ENCODE peak calls at places on chromosomes 16 and 17, in nine cellular contexts. V is transverse colon, E is endodermal cell, Q is Caco-2, U is fibroblast of lung, L is RWPE1, T is HFF-Myc, N is right atrium auricular region, B is lower leg skin. O is an unnamed sample.

GRCh38 chr17:28901866-28902818 is 737 bp downstream of the DHRS13 start:
- DNase-seq in Q (peak; percentile 76), E (no peak), B (no peak), U (peak; percentile 8), T (no peak), V (peak; percentile 65), L (peak; percentile 24), N (no peak), O (peak; percentile 56)

GRCh38 chr17:21239680-21240374 is 13.4 kb downstream of the NATD1 start:
- DNase-seq in L (peak; percentile 41), Q (peak; percentile 35), V (no peak), U (peak; percentile 20), B (no peak), T (no peak), E (peak; percentile 87), N (no peak), O (no peak)

GRCh38 chr16:89138513-89138795 is 33.1 kb upstream of the CDH15 start:
- DNase-seq in U (no peak), E (no peak), B (no peak), T (no peak), V (no peak), L (no peak), Q (no peak), N (no peak), O (no peak)

GRCh38 chr16:65249768-65250167 is 127.9 kb upstream of the CDH11 start:
- DNase-seq in U (peak; percentile 45), B (peak; percentile 20), E (peak; percentile 77), V (no peak), T (no peak), Q (no peak), L (no peak), N (peak; percentile 86), O (no peak)

GRCh38 chr17:48472485-48473281 is 42.7 kb upstream of the SKAP1 start:
- DNase-seq in Q (no peak), U (peak; percentile 93), B (no peak), L (no peak), T (peak; percentile 87), N (no peak), V (no peak), E (peak; percentile 87), O (peak; percentile 52)

GRCh38 chr16:88274847-88275246 is 107.9 kb upstream of the ZNF469 start:
- DNase-seq in E (no peak), Q (peak; percentile 7), V (no peak), U (peak; percentile 41), T (no peak), B (no peak), N (no peak), L (no peak), O (no peak)

GRCh38 chr16:64745275-64745674 is 376.6 kb downstream of the CDH11 start:
- DNase-seq in E (no peak), Q (no peak), U (no peak), T (no peak), N (no peak), B (no peak), V (no peak), L (no peak), O (no peak)

GRCh38 chr17:74385201-74385600 is 17.9 kb downstream of the GPR142 start:
- DNase-seq in V (no peak), E (no peak), U (no peak), L (no peak), T (no peak), N (no peak), B (no peak), Q (no peak), O (no peak)

GRCh38 chr16:1778200-1779179 is 3.9 kb downstream of the SPSB3 start:
- DNase-seq in V (peak; percentile 10), T (no peak), N (no peak), E (no peak), U (no peak), Q (no peak), B (no peak), L (no peak), O (no peak)

GRCh38 chr17:45967378-45967777 is 31.7 kb upstream of the STH start:
- DNase-seq in N (no peak), T (no peak), Q (no peak), U (no peak), V (no peak), L (no peak), B (no peak), E (no peak), O (no peak)

GRCh38 chr17:29619251-29619650 is 3.5 kb downstream of the CORO6 start:
- DNase-seq in L (no peak), N (no peak), B (no peak), U (peak; percentile 24), T (no peak), E (peak; percentile 78), V (no peak), Q (no peak), O (peak; percentile 15)

GRCh38 chr17:44374306-44375195 is 10.9 kb upstream of the FAM171A2 start:
- DNase-seq in V (no peak), B (no peak), U (no peak), N (no peak), T (no peak), E (peak; percentile 98), L (no peak), Q (no peak), O (peak; percentile 43)

GRCh38 chr16:3874242-3874641 is 6.3 kb downstream of the CREBBP start:
- DNase-seq in B (no peak), T (no peak), N (no peak), Q (no peak), E (no peak), V (peak; percentile 37), L (no peak), U (no peak), O (no peak)

GRCh38 chr17:75397217-75397616 is 8.3 kb downstream of the GRB2 start:
- DNase-seq in U (no peak), Q (no peak), B (no peak), L (no peak), T (no peak), N (no peak), E (no peak), V (no peak), O (no peak)

GRCh38 chr17:67474081-67474661 is 97.1 kb downstream of the PITPNC1 start:
- DNase-seq in N (peak; percentile 61), E (peak; percentile 59), U (peak; percentile 80), B (no peak), Q (no peak), T (no peak), V (no peak), L (no peak), O (no peak)
- TF ChIP-seq CTCF in N (peak; percentile 42), E (no peak), U (no peak), B (no peak), Q (no peak), T (no peak), V (no peak), L (no peak), O (no peak)

GRCh38 chr16:24539850-24540484 is 601 bp downstream of the RBBP6 start:
- DNase-seq in L (peak; percentile 5), N (no peak), Q (peak; percentile 38), V (peak; percentile 69), E (no peak), U (peak; percentile 61), T (no peak), B (no peak), O (peak; percentile 64)

GRCh38 chr16:24539295-24539849 is at the start of gene RBBP6:
- DNase-seq in E (peak; percentile 97), Q (peak; percentile 90), U (peak; percentile 96), T (peak; percentile 88), B (peak; percentile 92), N (peak; percentile 96), V (peak; percentile 95), L (peak; percentile 95), O (peak; percentile 97)

GRCh38 chr16:24537474-24538337 is 1.7 kb upstream of the RBBP6 start:
- DNase-seq in B (no peak), L (no peak), U (no peak), N (no peak), V (no peak), T (no peak), Q (no peak), E (no peak), O (no peak)

GRCh38 chr16:24540575-24541240 is 1.3 kb downstream of the RBBP6 start:
- DNase-seq in V (no peak), N (no peak), U (peak; percentile 16), B (no peak), Q (no peak), L (peak; percentile 7), E (peak; percentile 63), T (no peak), O (peak; percentile 4)

DNA sequence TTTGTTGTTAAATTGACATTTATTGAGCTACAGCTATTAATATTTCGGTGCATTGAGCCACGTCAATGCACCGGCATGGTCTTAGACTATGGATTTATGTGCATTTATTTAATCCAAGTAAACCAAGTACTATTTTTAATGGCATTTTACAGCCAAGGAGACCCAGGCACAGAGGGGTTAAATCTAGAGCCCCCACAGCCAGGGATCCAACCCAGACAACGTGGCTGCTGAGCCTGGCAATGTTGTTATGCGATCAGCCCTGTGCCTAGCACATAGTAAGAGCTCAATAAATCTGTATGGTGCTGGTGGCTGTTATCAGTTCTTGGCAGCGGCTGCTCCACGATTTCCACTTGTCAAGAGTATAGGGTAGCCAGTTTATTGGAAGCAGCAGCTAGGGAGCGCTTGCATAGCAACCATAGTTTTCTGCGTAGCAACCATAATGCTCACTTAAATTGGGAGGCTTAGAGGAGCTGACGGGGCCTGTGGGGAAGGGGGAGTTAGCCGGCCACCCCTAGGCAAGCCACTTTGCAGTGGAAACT is 541 bp upstream of the RBBP6 start:
- DNase-seq in V (no peak), L (no peak), N (peak; percentile 70), T (peak; percentile 60), Q (no peak), B (no peak), E (no peak), U (no peak), O (no peak)
- TF ChIP-seq CTCF in V (no peak), L (no peak), N (peak; percentile 26), T (no peak), Q (no peak), B (no peak), E (peak; percentile 5), U (no peak), O (no peak)

GRCh38 chr16:59339871-59340270 is 605.8 kb upstream of the GOT2 start:
- DNase-seq in L (no peak), N (no peak), V (no peak), B (no peak), T (no peak), U (no peak), Q (no peak), E (peak; percentile 52), O (no peak)

GRCh38 chr16:59342669-59343068 is 608.6 kb upstream of the GOT2 start:
- DNase-seq in T (no peak), V (no peak), U (peak; percentile 2), B (no peak), E (peak; percentile 61), L (no peak), Q (no peak), N (no peak), O (no peak)

DNA sequence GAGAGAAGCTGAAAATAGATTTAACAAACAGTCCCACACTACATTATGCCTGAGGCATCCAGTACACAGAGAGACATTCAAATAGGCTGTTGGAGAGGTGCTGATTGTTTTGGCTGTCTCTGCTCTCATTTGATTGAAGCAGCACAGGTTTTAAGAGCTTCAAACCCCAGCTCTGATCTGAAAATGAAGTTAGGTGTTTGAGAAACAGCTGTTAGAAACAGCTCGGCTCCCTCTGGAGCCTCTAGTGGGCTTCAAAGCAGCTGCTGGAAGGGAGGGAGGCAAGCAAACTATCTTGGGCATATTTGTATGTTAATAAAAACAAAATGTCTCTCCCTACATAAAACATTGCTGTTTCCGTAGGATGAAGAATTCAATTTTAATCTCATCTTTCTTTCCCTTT is 607.3 kb upstream of the GOT2 start:
- DNase-seq in Q (no peak), N (no peak), T (no peak), E (peak; percentile 50), B (no peak), L (no peak), U (no peak), V (no peak), O (no peak)
- TF ChIP-seq CTCF in Q (no peak), N (no peak), T (no peak), E (peak; percentile 62), B (no peak), L (no peak), U (no peak), V (no peak), O (no peak)

GRCh38 chr17:6668219-6668618 is 16.7 kb downstream of the C17orf100 start:
- DNase-seq in L (no peak), B (no peak), Q (no peak), V (no peak), T (no peak), N (no peak), E (peak; percentile 38), U (no peak), O (no peak)
- TF ChIP-seq CTCF in L (no peak), B (no peak), Q (no peak), V (no peak), T (no peak), N (no peak), E (no peak), U (no peak), O (no peak)